ENCODE peak calls at places on chromosomes 6 and 20, in six cellular contexts. Z is effector memory CD4-positive, alpha-beta T cell; S is transverse colon; D is cardiac muscle cell; F is left ventricle myocardium inferior; K is SK-N-SH. G is an unnamed sample. For H3K4me1 and H3K27me3, the result is how much of the 10 kb centered on the place peaks cover.

GRCh38 chr6:170221753-170222400 is 69.0 kb downstream of the DLL1 start:
- DNase-seq in Z (no peak), S (peak), D (no peak), F (no peak), K (peak), G (no peak)

GRCh38 chr6:90107721-90108364 is 188.8 kb downstream of the BACH2 start:
- DNase-seq in Z (no peak), S (no peak), D (no peak), F (no peak), K (no peak), G (no peak)

GRCh38 chr20:58651548-58651822 is 402 bp downstream of the STX16 start:
- DNase-seq in Z (no peak), S (no peak), D (peak), F (no peak), K (peak), G (no peak)

GRCh38 chr6:8743146-8743745 is 307.9 kb upstream of the SLC35B3 start:
- DNase-seq in Z (no peak), S (no peak), D (no peak), F (no peak), K (no peak), G (peak)

GRCh38 chr6:38580030-38580429 is 59.7 kb downstream of the BTBD9 start:
- DNase-seq in Z (no peak), S (no peak), D (no peak), F (no peak), K (no peak), G (no peak)

GRCh38 chr6:84967389-84967788 is 203.0 kb upstream of the TBX18 start:
- DNase-seq in Z (no peak), S (no peak), D (peak), F (no peak), K (peak), G (peak)

GRCh38 chr6:47034919-47035318 is 7.2 kb downstream of the ADGRF1 start:
- DNase-seq in Z (no peak), S (no peak), D (peak), F (no peak), K (peak), G (no peak)

GRCh38 chr20:36601546-36601945 is 4.0 kb upstream of the RAB5IF start:
- DNase-seq in Z (no peak), S (no peak), D (no peak), F (no peak), K (no peak), G (no peak)

GRCh38 chr6:37029249-37029959 is 23.9 kb downstream of the FGD2 start:
- DNase-seq in Z (peak), S (peak), D (peak), F (peak), K (peak), G (peak)

GRCh38 chr20:58708246-58708931 is 15.8 kb downstream of the NPEPL1 start:
- DNase-seq in Z (no peak), S (peak), D (no peak), F (peak), K (peak), G (no peak)

GRCh38 chr20:45377191-45377775 is 842 bp downstream of the TP53TG5 start:
- DNase-seq in Z (no peak), S (no peak), D (no peak), F (no peak), K (no peak), G (no peak)

GRCh38 chr20:48717095-48717958 is 110.5 kb downstream of the PREX1 start:
- DNase-seq in Z (no peak), S (no peak), D (no peak), F (no peak), K (no peak), G (no peak)

GRCh38 chr20:48711696-48712464 is 115.9 kb downstream of the PREX1 start:
- DNase-seq in Z (no peak), S (no peak), D (no peak), F (no peak), K (no peak), G (no peak)

GRCh38 chr20:48716086-48716485 is 111.7 kb downstream of the PREX1 start:
- DNase-seq in Z (peak), S (peak), D (no peak), F (no peak), K (no peak), G (peak)

GRCh38 chr20:48716541-48716940 is 111.3 kb downstream of the PREX1 start:
- DNase-seq in Z (no peak), S (no peak), D (no peak), F (no peak), K (no peak), G (no peak)

DNA sequence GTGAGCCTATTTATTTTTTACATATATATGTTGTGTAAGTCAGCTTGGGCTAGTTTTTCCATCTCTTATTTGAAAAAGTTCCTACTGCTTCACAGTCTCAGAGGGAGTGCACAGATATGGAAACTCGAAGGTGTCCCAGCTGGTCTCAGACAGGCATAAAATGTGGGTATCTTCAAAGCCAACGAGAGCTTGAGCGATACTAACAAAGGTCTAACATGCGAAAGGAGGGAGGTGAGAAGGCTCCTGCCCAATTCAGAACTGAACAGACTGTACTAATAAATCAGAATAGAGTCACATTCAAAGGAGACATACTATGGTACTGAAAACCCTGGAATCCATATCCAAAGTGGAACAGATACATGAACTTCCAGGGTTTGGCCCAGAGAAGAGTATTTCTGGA is 113.0 kb downstream of the PREX1 start:
- DNase-seq in Z (no peak), S (no peak), D (no peak), F (no peak), K (no peak), G (no peak)
- H3K4me1 ChIP-seq in Z (under half), S (under half), D (under half), F (under half), K (under half), G (under half)

DNA sequence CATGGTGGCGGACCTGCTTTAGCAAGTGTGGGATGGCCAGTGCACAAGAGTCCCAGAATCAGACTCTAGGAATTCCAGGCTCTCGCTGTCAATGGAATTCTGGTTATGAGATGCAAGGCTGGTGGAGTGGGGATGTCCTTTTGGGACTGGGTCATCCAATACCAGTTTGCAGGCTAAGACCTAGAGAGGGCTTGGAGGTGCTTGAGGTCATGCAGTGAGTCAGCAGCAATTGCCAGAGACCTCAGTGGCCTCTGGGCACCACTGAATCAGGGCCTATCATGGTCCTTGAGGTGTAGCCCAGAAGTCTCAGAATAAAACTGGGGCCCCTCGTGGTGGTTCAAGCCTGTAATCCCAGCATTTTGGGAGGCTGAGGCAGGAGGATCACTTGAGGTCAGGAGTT is 1.4 kb upstream of the SCRT2 start:
- DNase-seq in Z (no peak), S (no peak), D (no peak), F (no peak), K (no peak), G (no peak)
- H3K27me3 ChIP-seq in Z (under half), S (half or more), D (half or more), F (half or more), K (under half), G (under half)

GRCh38 chr6:124683507-124683906 is 278.7 kb upstream of the RNF217 start:
- DNase-seq in Z (no peak), S (no peak), D (no peak), F (no peak), K (no peak), G (no peak)
- H3K27ac ChIP-seq in Z (no peak), S (no peak), D (no peak), F (no peak), K (no peak), G (no peak)

GRCh38 chr20:38170219-38170902 is 5.3 kb upstream of the TGM2 start:
- DNase-seq in Z (no peak), S (no peak), D (no peak), F (no peak), K (no peak), G (no peak)
- H3K4me1 ChIP-seq in Z (under half), S (under half), D (under half), F (under half), K (under half), G (under half)

GRCh38 chr20:63323298-63323820 is 30.4 kb downstream of the COL20A1 start:
- DNase-seq in Z (no peak), S (no peak), D (no peak), F (no peak), K (no peak), G (no peak)

GRCh38 chr20:63326314-63327228 is 33.6 kb downstream of the COL20A1 start:
- DNase-seq in Z (no peak), S (no peak), D (no peak), F (peak), K (no peak), G (no peak)

GRCh38 chr20:63322923-63323253 is 29.9 kb downstream of the COL20A1 start:
- DNase-seq in Z (no peak), S (no peak), D (no peak), F (no peak), K (no peak), G (no peak)

GRCh38 chr20:63325554-63326313 is 32.7 kb downstream of the COL20A1 start:
- DNase-seq in Z (no peak), S (no peak), D (no peak), F (peak), K (no peak), G (no peak)

GRCh38 chr20:63325021-63325471 is 32.1 kb downstream of the COL20A1 start:
- DNase-seq in Z (no peak), S (no peak), D (no peak), F (no peak), K (no peak), G (no peak)
- H3K27me3 ChIP-seq in Z (under half), S (under half), D (under half), F (half or more), K (under half), G (under half)

GRCh38 chr6:49339096-49339495 is 124.0 kb downstream of the MMUT start:
- DNase-seq in Z (no peak), S (no peak), D (no peak), F (no peak), K (no peak), G (no peak)

GRCh38 chr6:49336514-49337131 is 126.4 kb downstream of the MMUT start:
- DNase-seq in Z (no peak), S (peak), D (peak), F (no peak), K (no peak), G (peak)

GRCh38 chr6:49341869-49342268 is 121.2 kb downstream of the MMUT start:
- DNase-seq in Z (no peak), S (no peak), D (no peak), F (no peak), K (no peak), G (no peak)

GRCh38 chr6:49342410-49342809 is 120.6 kb downstream of the MMUT start:
- DNase-seq in Z (no peak), S (no peak), D (no peak), F (no peak), K (no peak), G (no peak)
- H3K27ac ChIP-seq in Z (no peak), S (no peak), D (no peak), F (no peak), K (no peak), G (no peak)